ENCODE peak calls at places on chromosomes 1 and 21, in seven cellular contexts. J, F, P, W, T, R and U are unnamed samples.

GRCh38 chr1:74937176-74937575 is 197.0 kb upstream of the LHX8 start:
- DNase-seq in J (no peak), F (no peak), P (no peak), W (no peak), T (no peak), R (no peak), U (no peak)

GRCh38 chr1:167273027-167273800 is 52.5 kb downstream of the POU2F1 start:
- DNase-seq in J (no peak), F (no peak), P (no peak), W (no peak), T (no peak), R (peak), U (no peak)

GRCh38 chr21:35779690-35780570 is 280.4 kb downstream of the SETD4 start:
- DNase-seq in J (peak), F (no peak), P (no peak), W (no peak), T (no peak), R (peak), U (no peak)

GRCh38 chr1:215900684-215901083 is 333.6 kb downstream of the KCTD3 start:
- DNase-seq in J (no peak), F (no peak), P (no peak), W (no peak), T (peak), R (no peak), U (no peak)

GRCh38 chr1:245578751-245579150 is 424.0 kb downstream of the KIF26B start:
- DNase-seq in J (no peak), F (no peak), P (no peak), W (no peak), T (no peak), R (no peak), U (no peak)

GRCh38 chr1:47189844-47190562 is at the start of gene PDZK1IP1:
- DNase-seq in J (peak), F (no peak), P (no peak), W (no peak), T (no peak), R (peak), U (peak)

GRCh38 chr1:213014642-213015041 is 1.0 kb downstream of the ANGEL2 start:
- DNase-seq in J (no peak), F (no peak), P (no peak), W (no peak), T (peak), R (peak), U (no peak)

GRCh38 chr21:25133939-25134338 is 473.3 kb downstream of the MRPL39 start:
- DNase-seq in J (peak), F (no peak), P (no peak), W (no peak), T (no peak), R (no peak), U (no peak)

GRCh38 chr1:222909586-222909985 is 94.7 kb downstream of the DISP1 start:
- DNase-seq in J (peak), F (no peak), P (no peak), W (no peak), T (no peak), R (peak), U (no peak)

GRCh38 chr1:213697192-213697802 is 290.5 kb upstream of the PROX1 start:
- DNase-seq in J (no peak), F (no peak), P (no peak), W (no peak), T (no peak), R (no peak), U (no peak)

GRCh38 chr1:101251504-101251903 is 14.7 kb downstream of the S1PR1 start:
- DNase-seq in J (no peak), F (no peak), P (no peak), W (no peak), T (no peak), R (no peak), U (no peak)

GRCh38 chr1:88802950-88803349 is 88.4 kb downstream of the GTF2B start:
- DNase-seq in J (peak), F (no peak), P (no peak), W (no peak), T (no peak), R (peak), U (no peak)

GRCh38 chr21:31172328-31172727 is 134.1 kb upstream of the KRTAP19-8 start:
- DNase-seq in J (no peak), F (no peak), P (no peak), W (peak), T (no peak), R (no peak), U (no peak)

GRCh38 chr1:25562101-25562927 is 18.9 kb downstream of the LDLRAP1 start:
- DNase-seq in J (no peak), F (peak), P (no peak), W (no peak), T (no peak), R (no peak), U (peak)

GRCh38 chr1:27536004-27536757 is 46.2 kb upstream of the WASF2 start:
- DNase-seq in J (no peak), F (no peak), P (no peak), W (no peak), T (peak), R (no peak), U (no peak)

GRCh38 chr1:77282866-77283539 is 1.2 kb downstream of the AK5 start:
- DNase-seq in J (no peak), F (no peak), P (no peak), W (peak), T (peak), R (no peak), U (no peak)

GRCh38 chr1:5368211-5368610 is 624.0 kb downstream of the NPHP4 start:
- DNase-seq in J (no peak), F (no peak), P (no peak), W (no peak), T (no peak), R (no peak), U (no peak)

GRCh38 chr1:30911061-30911954 is 2.8 kb upstream of the SDC3 start:
- DNase-seq in J (peak), F (peak), P (peak), W (peak), T (peak), R (peak), U (no peak)

GRCh38 chr1:154716614-154717372 is 108.8 kb upstream of the ADAR start:
- DNase-seq in J (no peak), F (no peak), P (no peak), W (no peak), T (no peak), R (no peak), U (no peak)

GRCh38 chr1:21174638-21175323 is 1.9 kb downstream of the EIF4G3 start:
- DNase-seq in J (peak), F (no peak), P (no peak), W (no peak), T (no peak), R (peak), U (no peak)

GRCh38 chr1:53189061-53189460 is 7.6 kb upstream of the CPT2 start:
- DNase-seq in J (no peak), F (no peak), P (no peak), W (no peak), T (no peak), R (no peak), U (no peak)

GRCh38 chr1:216528816-216529215 is 105.6 kb upstream of the USH2A start:
- DNase-seq in J (no peak), F (peak), P (no peak), W (no peak), T (no peak), R (no peak), U (no peak)

GRCh38 chr1:149888999-149889289 is 10.4 kb upstream of the BOLA1 start:
- DNase-seq in J (peak), F (no peak), P (no peak), W (no peak), T (no peak), R (peak), U (no peak)

GRCh38 chr1:29387210-29387609 is 150.9 kb downstream of the PTPRU start:
- DNase-seq in J (no peak), F (no peak), P (no peak), W (no peak), T (no peak), R (no peak), U (no peak)

GRCh38 chr1:59686170-59686569 is 128.6 kb upstream of the HOOK1 start:
- DNase-seq in J (no peak), F (no peak), P (no peak), W (no peak), T (no peak), R (no peak), U (no peak)

GRCh38 chr1:225603538-225604354 is 49.2 kb downstream of the ENAH start:
- DNase-seq in J (peak), F (no peak), P (no peak), W (no peak), T (no peak), R (peak), U (no peak)

GRCh38 chr1:43904660-43905551 is 28.7 kb upstream of the ARTN start:
- DNase-seq in J (no peak), F (no peak), P (no peak), W (no peak), T (no peak), R (no peak), U (no peak)

GRCh38 chr1:13783551-13783950 is 83.6 kb downstream of the PRDM2 start:
- DNase-seq in J (peak), F (no peak), P (no peak), W (no peak), T (no peak), R (peak), U (no peak)

GRCh38 chr1:196501760-196502428 is 106.3 kb downstream of the KCNT2 start:
- DNase-seq in J (no peak), F (no peak), P (no peak), W (no peak), T (no peak), R (no peak), U (no peak)

GRCh38 chr1:59892836-59893811 is 33.4 kb downstream of the CYP2J2 start:
- DNase-seq in J (no peak), F (no peak), P (no peak), W (no peak), T (no peak), R (no peak), U (no peak)

GRCh38 chr1:37726746-37727145 is 34.4 kb downstream of the CDCA8 start:
- DNase-seq in J (no peak), F (no peak), P (no peak), W (no peak), T (no peak), R (no peak), U (no peak)
- TF ChIP-seq CTCF in J (no peak), F (no peak), P (no peak), W (no peak), T (no peak), R (no peak), U (no peak)

DNA sequence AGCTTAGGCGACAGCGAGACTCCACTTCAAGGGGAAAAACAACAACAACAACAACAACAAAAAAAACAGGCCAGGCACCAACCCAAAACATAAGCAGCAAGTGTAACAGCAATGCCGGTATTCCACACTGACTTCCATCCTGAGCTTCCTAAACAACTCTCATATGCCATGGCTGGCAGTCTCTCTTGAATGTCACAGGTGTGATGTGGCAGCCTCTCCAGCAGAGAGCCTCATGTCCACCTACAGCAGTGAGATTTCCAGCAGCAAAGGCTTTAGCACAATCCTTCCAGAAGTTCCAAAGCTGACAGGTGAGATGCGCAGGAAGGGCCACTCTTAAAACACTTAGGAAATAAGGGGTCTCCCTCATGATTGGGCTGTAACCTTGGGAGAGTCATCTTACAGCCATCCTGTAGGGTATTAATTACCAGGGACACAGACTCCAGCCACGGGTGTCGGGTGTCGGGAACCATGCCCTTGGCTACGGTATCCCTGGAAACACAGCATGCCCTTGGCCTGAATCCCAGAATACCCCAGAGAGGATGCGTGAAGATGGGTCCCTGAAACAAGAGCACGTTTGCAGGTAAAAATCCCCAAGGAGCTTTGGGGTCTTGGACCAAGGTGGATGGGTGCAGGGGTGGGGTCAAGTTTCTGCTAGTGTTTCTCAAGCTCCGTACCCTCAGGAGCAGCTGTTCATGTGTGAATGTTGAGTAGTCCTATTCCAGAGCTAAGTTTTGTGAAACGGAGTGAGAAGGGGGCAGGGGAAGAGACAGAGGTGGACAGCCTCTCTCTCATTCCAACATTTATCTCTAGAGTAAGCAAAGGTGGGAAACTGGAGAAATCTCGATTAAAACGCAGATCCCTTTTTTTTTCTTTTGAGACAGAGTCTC is 31.4 kb downstream of the CLSTN1 start:
- DNase-seq in J (no peak), F (no peak), P (peak), W (no peak), T (peak), R (no peak), U (no peak)
- TF ChIP-seq CTCF in J (no peak), F (no peak), P (no peak), W (no peak), T (no peak), R (no peak), U (no peak)

GRCh38 chr1:164958995-164959788 is 397.3 kb downstream of the LMX1A start:
- DNase-seq in J (no peak), F (no peak), P (no peak), W (no peak), T (no peak), R (no peak), U (no peak)

GRCh38 chr1:164953095-164953494 is 394.1 kb downstream of the PBX1 start:
- DNase-seq in J (no peak), F (no peak), P (no peak), W (no peak), T (no peak), R (no peak), U (no peak)

GRCh38 chr1:164950453-164951052 is 391.6 kb downstream of the PBX1 start:
- DNase-seq in J (no peak), F (no peak), P (no peak), W (no peak), T (no peak), R (no peak), U (no peak)

GRCh38 chr1:164949758-164950452 is 390.9 kb downstream of the PBX1 start:
- DNase-seq in J (no peak), F (no peak), P (no peak), W (no peak), T (no peak), R (no peak), U (no peak)

GRCh38 chr1:164953815-164954214 is 394.8 kb downstream of the PBX1 start:
- DNase-seq in J (no peak), F (no peak), P (no peak), W (no peak), T (no peak), R (no peak), U (no peak)
- TF ChIP-seq CTCF in J (no peak), F (no peak), P (no peak), W (no peak), T (no peak), R (no peak), U (no peak)

GRCh38 chr1:39354572-39354971 is 136.9 kb upstream of the BMP8A start:
- DNase-seq in J (no peak), F (no peak), P (no peak), W (no peak), T (no peak), R (no peak), U (no peak)
- TF ChIP-seq CTCF in J (no peak), F (no peak), P (no peak), W (no peak), T (peak), R (no peak), U (no peak)

GRCh38 chr21:45152265-45152746 is 77.9 kb downstream of the ADARB1 start:
- DNase-seq in J (no peak), F (no peak), P (peak), W (peak), T (no peak), R (peak), U (peak)
- TF ChIP-seq CTCF in J (no peak), F (peak), P (peak), W (no peak), T (no peak), R (peak), U (peak)

DNA sequence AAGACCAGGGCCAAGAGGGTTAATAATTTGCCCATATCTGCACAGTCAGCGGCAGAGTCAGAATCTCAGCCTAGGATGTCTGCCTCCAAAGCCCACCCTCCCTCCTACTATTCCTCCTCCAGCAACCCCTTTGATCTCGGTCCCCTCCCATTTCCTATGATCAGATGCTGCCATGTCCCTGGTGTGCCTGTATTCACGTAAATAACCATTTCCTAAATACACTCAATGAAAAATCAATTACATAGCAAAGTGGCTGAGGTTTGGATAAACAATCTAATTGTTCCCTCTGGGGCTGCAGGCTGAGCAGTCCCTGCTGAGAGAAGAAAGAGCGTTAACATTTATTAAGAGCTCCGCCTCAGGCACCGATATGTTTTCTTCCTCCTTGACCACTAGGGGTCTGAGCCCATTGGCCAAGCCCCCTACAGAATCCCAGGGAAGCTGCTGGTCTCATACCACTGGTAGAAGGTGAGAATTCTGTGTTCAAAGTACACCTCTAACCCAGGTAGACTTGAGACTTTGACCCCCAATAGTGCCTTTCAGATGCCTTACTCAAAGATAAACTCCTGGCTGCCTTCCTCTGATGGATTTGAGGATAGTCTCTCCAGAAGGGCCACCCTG is 34.0 kb upstream of the CAMK1G start:
- DNase-seq in J (no peak), F (no peak), P (peak), W (peak), T (peak), R (no peak), U (no peak)
- TF ChIP-seq CTCF in J (peak), F (no peak), P (peak), W (peak), T (peak), R (peak), U (no peak)

GRCh38 chr21:38669186-38669585 is 136.5 kb upstream of the ETS2 start:
- DNase-seq in J (peak), F (peak), P (no peak), W (peak), T (peak), R (peak), U (no peak)
- TF ChIP-seq CTCF in J (peak), F (peak), P (peak), W (no peak), T (peak), R (peak), U (no peak)

GRCh38 chr21:45524756-45525152 is 17.5 kb downstream of the SLC19A1 start:
- DNase-seq in J (no peak), F (no peak), P (no peak), W (no peak), T (no peak), R (no peak), U (no peak)

GRCh38 chr21:45523411-45524101 is 18.7 kb downstream of the SLC19A1 start:
- DNase-seq in J (no peak), F (no peak), P (peak), W (no peak), T (no peak), R (no peak), U (no peak)

GRCh38 chr21:45522986-45523385 is 19.3 kb downstream of the SLC19A1 start:
- DNase-seq in J (no peak), F (no peak), P (no peak), W (no peak), T (no peak), R (no peak), U (no peak)

GRCh38 chr21:45525910-45526306 is 16.3 kb downstream of the SLC19A1 start:
- DNase-seq in J (no peak), F (no peak), P (peak), W (no peak), T (no peak), R (no peak), U (no peak)

DNA sequence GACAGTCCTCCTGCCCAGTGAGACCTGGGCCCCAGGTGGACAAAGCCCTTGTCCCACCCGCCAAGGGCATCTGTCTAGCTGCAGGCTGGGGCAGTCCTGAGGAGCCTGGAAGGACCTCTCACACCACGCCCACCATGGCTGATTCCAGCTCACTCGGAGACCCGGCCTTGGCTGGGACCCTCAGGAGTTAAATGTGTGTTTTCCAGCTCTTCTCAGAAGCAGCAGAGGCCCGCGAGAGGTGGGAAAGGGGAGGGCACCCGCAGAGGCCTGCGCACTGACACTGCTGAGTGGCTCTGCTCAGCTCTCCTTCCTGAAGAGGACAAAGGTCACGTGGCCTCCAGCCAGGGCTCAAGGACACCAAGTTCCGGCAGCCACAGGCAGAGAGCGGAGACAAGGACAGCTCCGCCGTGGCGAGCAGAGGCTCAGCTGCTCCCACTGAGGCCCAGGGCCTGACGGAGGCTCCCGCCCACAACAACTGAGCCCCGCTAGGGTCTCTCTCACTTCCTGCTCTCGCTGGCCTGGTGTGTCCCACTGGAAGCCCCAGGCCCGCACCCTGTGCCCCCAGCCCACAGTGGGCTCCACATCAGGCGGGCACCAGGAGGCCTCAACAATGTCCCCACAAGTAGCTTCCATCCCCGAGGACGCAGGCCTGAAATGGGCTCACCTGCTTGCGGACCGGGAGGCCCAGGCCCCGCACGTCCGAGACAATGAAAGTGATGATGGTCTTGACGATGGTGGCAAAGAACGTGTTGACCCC is 16.9 kb downstream of the SLC19A1 start:
- DNase-seq in J (no peak), F (no peak), P (peak), W (no peak), T (no peak), R (no peak), U (no peak)
- TF ChIP-seq CTCF in J (no peak), F (no peak), P (no peak), W (no peak), T (no peak), R (no peak), U (no peak)